ENCODE peak calls at places on chromosomes 13 and 19, in ten cellular contexts. C is stimulated activated CD8-positive, alpha-beta memory T cell treated with anti-CD3 and anti-CD28 coated beads, Interleukin-15, amount 100 ng/mL, for 48 hours; E is fibroblast of lung; D is NCI-H1105; W is stimulated activated CD4-positive, alpha-beta T cell treated with anti-CD3 and anti-CD28 coated beads, Interleukin-12 subunit alpha, Interleukin-12 subunit beta, amount 100 ng/mL, for 4 hours; B is CMK; P is Ammon's horn; A is upper lobe of right lung; T is COR-L47; F is natural killer cell treated with Interleukin-12 subunit alpha and Interleukin-12 subunit beta and Interleukin-15 and Interleukin-18, amount 100 ng/mL, for 72 hours. G is an unnamed sample.

GRCh38 chr13:113098163-113098732 is 7.3 kb upstream of the F7 start:
- DNase-seq in C (no peak), E (peak), D (no peak), W (no peak), B (no peak), P (no peak), A (no peak), T (no peak), F (no peak), G (no peak)

GRCh38 chr19:55358943-55359908 is 3.8 kb downstream of the GARIN5B start:
- DNase-seq in C (no peak), E (no peak), D (peak), W (no peak), B (no peak), P (no peak), A (no peak), T (peak), F (no peak), G (no peak)

GRCh38 chr19:14198384-14199376 is 7.3 kb downstream of the ADGRL1 start:
- DNase-seq in C (no peak), E (peak), D (no peak), W (no peak), B (no peak), P (peak), A (no peak), T (no peak), F (no peak), G (no peak)

GRCh38 chr19:38512277-38512676 is 78.8 kb downstream of the RYR1 start:
- DNase-seq in C (no peak), E (no peak), D (no peak), W (no peak), B (no peak), P (no peak), A (no peak), T (no peak), F (no peak), G (no peak)

GRCh38 chr19:582497-583197 is 7.0 kb upstream of the HCN2 start:
- DNase-seq in C (no peak), E (peak), D (no peak), W (no peak), B (no peak), P (no peak), A (no peak), T (no peak), F (no peak), G (no peak)

GRCh38 chr19:4456843-4457653 is 546 bp downstream of the UBXN6 start:
- DNase-seq in C (peak), E (peak), D (peak), W (peak), B (no peak), P (no peak), A (no peak), T (peak), F (no peak), G (no peak)

GRCh38 chr19:6947745-6948144 is 60.4 kb downstream of the ADGRE1 start:
- DNase-seq in C (peak), E (peak), D (no peak), W (peak), B (no peak), P (no peak), A (no peak), T (no peak), F (no peak), G (peak)

GRCh38 chr13:43405457-43405856 is 381.3 kb downstream of the ENOX1 start:
- DNase-seq in C (no peak), E (peak), D (no peak), W (no peak), B (no peak), P (no peak), A (no peak), T (no peak), F (no peak), G (no peak)

GRCh38 chr19:40502647-40503046 is 35.8 kb downstream of the SPTBN4 start:
- DNase-seq in C (no peak), E (no peak), D (no peak), W (no peak), B (no peak), P (no peak), A (no peak), T (no peak), F (no peak), G (no peak)

GRCh38 chr19:6802336-6803035 is 30.0 kb downstream of the VAV1 start:
- DNase-seq in C (peak), E (no peak), D (no peak), W (peak), B (peak), P (peak), A (peak), T (no peak), F (peak), G (no peak)

GRCh38 chr19:48798937-48799336 is 11.9 kb downstream of the BCAT2 start:
- DNase-seq in C (no peak), E (no peak), D (no peak), W (no peak), B (no peak), P (no peak), A (no peak), T (peak), F (no peak), G (no peak)

GRCh38 chr13:73335226-73335625 is 276.4 kb downstream of the KLF5 start:
- DNase-seq in C (no peak), E (peak), D (no peak), W (no peak), B (no peak), P (no peak), A (no peak), T (no peak), F (no peak), G (peak)

GRCh38 chr19:8093740-8094139 is 41.2 kb downstream of the CCL25 start:
- DNase-seq in C (no peak), E (no peak), D (no peak), W (no peak), B (no peak), P (no peak), A (no peak), T (no peak), F (peak), G (no peak)